ENCODE peak calls at places on chromosomes 6 and 20, in four cellular contexts. One of them, this sample, is unnamed.

GRCh38 chr20:25136643-25137559 is 55.0 kb upstream of the VSX1 start:
- DNase-seq in H9: no peak
- DNase-seq in fibroblast of lung: peak; percentile 93
- DNase-seq in A549: peak; percentile 90
- DNase-seq in this sample: peak; percentile 58

GRCh38 chr6:25882066-25882496 is 8.0 kb upstream of the SLC17A3 start:
- DNase-seq in fibroblast of lung: no peak
- DNase-seq in A549: peak; percentile 77
- DNase-seq in H9: peak; percentile 85
- DNase-seq in this sample: peak; percentile 8

GRCh38 chr6:111843347-111844147 is 29.7 kb downstream of the FYN start:
- DNase-seq in fibroblast of lung: peak; percentile 50
- DNase-seq in H9: no peak
- DNase-seq in A549: no peak
- DNase-seq in this sample: no peak

GRCh38 chr20:24632581-24632980 is 163.2 kb downstream of the SYNDIG1 start:
- DNase-seq in fibroblast of lung: no peak
- DNase-seq in A549: no peak
- DNase-seq in H9: peak; percentile 8
- DNase-seq in this sample: no peak

GRCh38 chr6:13331516-13332348 is 3.4 kb upstream of the TBC1D7 start:
- DNase-seq in H9: no peak
- DNase-seq in fibroblast of lung: peak; percentile 20
- DNase-seq in A549: peak; percentile 16
- DNase-seq in this sample: no peak

GRCh38 chr6:34745277-34746103 is 11.8 kb upstream of the SNRPC start:
- DNase-seq in H9: no peak
- DNase-seq in A549: no peak
- DNase-seq in fibroblast of lung: peak; percentile 90
- DNase-seq in this sample: no peak

GRCh38 chr6:41555326-41556300 is 9.4 kb downstream of the FOXP4 start:
- DNase-seq in H9: no peak
- DNase-seq in fibroblast of lung: no peak
- DNase-seq in A549: no peak
- DNase-seq in this sample: no peak

GRCh38 chr6:7973603-7974002 is 63.0 kb upstream of the TXNDC5 start:
- DNase-seq in H9: no peak
- DNase-seq in A549: peak; percentile 40
- DNase-seq in fibroblast of lung: no peak
- DNase-seq in this sample: no peak

GRCh38 chr6:25224237-25224636 is 54.9 kb upstream of the CARMIL1 start:
- DNase-seq in fibroblast of lung: no peak
- DNase-seq in A549: no peak
- DNase-seq in H9: no peak
- DNase-seq in this sample: no peak

GRCh38 chr20:62985089-62985778 is 21.5 kb downstream of the BHLHE23 start:
- DNase-seq in H9: no peak
- DNase-seq in A549: no peak
- DNase-seq in fibroblast of lung: no peak
- DNase-seq in this sample: peak; percentile 59

GRCh38 chr20:61382194-61382593 is 130.1 kb downstream of the CDH4 start:
- DNase-seq in H9: no peak
- DNase-seq in fibroblast of lung: no peak
- DNase-seq in A549: no peak
- DNase-seq in this sample: no peak

GRCh38 chr6:129340983-129341382 is 369.0 kb downstream of the ARHGAP18 start:
- DNase-seq in H9: no peak
- DNase-seq in A549: peak; percentile 9
- DNase-seq in fibroblast of lung: peak; percentile 88
- DNase-seq in this sample: no peak

GRCh38 chr6:54935739-54936138 is 89.2 kb downstream of the FAM83B start:
- DNase-seq in fibroblast of lung: peak; percentile 65
- DNase-seq in A549: peak; percentile 64
- DNase-seq in H9: no peak
- DNase-seq in this sample: no peak

GRCh38 chr20:40510622-40511021 is 178.4 kb downstream of the MAFB start:
- DNase-seq in H9: no peak
- DNase-seq in A549: no peak
- DNase-seq in fibroblast of lung: no peak
- DNase-seq in this sample: no peak

GRCh38 chr6:50180646-50181045 is 130.9 kb upstream of the DEFB112 start:
- DNase-seq in A549: no peak
- DNase-seq in fibroblast of lung: no peak
- DNase-seq in H9: no peak
- DNase-seq in this sample: no peak

GRCh38 chr20:48826883-48827771 is 672 bp downstream of the PREX1 start:
- DNase-seq in H9: peak; percentile 54
- DNase-seq in fibroblast of lung: peak; percentile 39
- DNase-seq in A549: peak; percentile 54
- DNase-seq in this sample: peak; percentile 37

GRCh38 chr20:54056762-54057639 is 13.4 kb downstream of the BCAS1 start:
- DNase-seq in A549: no peak
- DNase-seq in fibroblast of lung: no peak
- DNase-seq in H9: no peak
- DNase-seq in this sample: no peak

GRCh38 chr6:3738381-3739131 is 13.0 kb downstream of the PXDC1 start:
- DNase-seq in H9: no peak
- DNase-seq in A549: no peak
- DNase-seq in fibroblast of lung: no peak
- DNase-seq in this sample: no peak
- H3K4me1 ChIP-seq in H9: no peaks in the 10 kb centered on the region
- H3K4me1 ChIP-seq in A549: peaks cover 9% of the 10 kb centered on the region
- H3K4me1 ChIP-seq in fibroblast of lung: peaks cover 3% of the 10 kb centered on the region
- H3K4me1 ChIP-seq in this sample: peaks cover 49% of the 10 kb centered on the region

GRCh38 chr20:1817577-1818211 is 77.5 kb upstream of the SIRPA start:
- DNase-seq in fibroblast of lung: no peak
- DNase-seq in H9: peak; percentile 15
- DNase-seq in A549: no peak
- DNase-seq in this sample: no peak

GRCh38 chr20:1813101-1813529 is 82.1 kb upstream of the SIRPA start:
- DNase-seq in A549: peak; percentile 86
- DNase-seq in H9: no peak
- DNase-seq in fibroblast of lung: peak; percentile 94
- DNase-seq in this sample: peak; percentile 75

GRCh38 chr20:1813674-1814635 is 81.3 kb upstream of the SIRPA start:
- DNase-seq in A549: no peak
- DNase-seq in fibroblast of lung: no peak
- DNase-seq in H9: no peak
- DNase-seq in this sample: no peak

GRCh38 chr20:1816384-1817381 is 78.5 kb upstream of the SIRPA start:
- DNase-seq in A549: peak; percentile 55
- DNase-seq in H9: peak; percentile 21
- DNase-seq in fibroblast of lung: peak; percentile 77
- DNase-seq in this sample: no peak

DNA sequence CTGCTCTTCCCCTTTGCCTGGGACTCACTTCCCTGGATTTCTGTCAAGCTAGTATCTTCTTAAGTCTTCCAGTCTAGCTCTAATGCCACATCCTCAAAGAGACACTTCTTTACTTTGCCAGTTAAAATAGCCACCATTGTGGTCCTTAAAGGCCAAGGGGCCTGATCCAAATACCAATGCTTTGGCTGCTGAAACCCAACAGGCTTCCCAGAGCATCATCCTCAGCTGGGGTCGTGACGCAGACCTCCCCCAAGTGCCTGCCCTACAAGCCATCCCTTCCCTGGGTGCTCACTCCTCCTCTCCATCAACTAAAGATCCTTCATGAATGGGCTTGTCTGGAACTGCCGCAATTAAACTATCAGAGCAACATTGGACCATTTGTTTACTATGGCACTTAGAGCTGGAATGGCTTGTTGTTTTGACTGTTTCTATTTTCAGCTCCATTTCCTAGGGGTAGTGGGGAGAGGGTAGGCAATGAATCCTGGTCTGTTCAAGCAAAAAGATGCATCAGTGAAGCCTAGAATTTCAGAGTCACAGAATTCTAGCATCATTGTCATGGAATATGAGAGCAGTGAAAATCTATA is 79.6 kb upstream of the SIRPA start:
- DNase-seq in H9: peak; percentile 4
- DNase-seq in fibroblast of lung: no peak
- DNase-seq in A549: no peak
- DNase-seq in this sample: no peak
- H3K4me1 ChIP-seq in H9: peaks cover 15% of the 10 kb centered on the region
- H3K4me1 ChIP-seq in fibroblast of lung: peaks cover 42% of the 10 kb centered on the region
- H3K4me1 ChIP-seq in A549: peaks cover 60% of the 10 kb centered on the region
- H3K4me1 ChIP-seq in this sample: peaks cover 60% of the 10 kb centered on the region

GRCh38 chr6:68680244-68680643 is 45.2 kb downstream of the ADGRB3 start:
- DNase-seq in fibroblast of lung: no peak
- DNase-seq in A549: no peak
- DNase-seq in H9: no peak
- DNase-seq in this sample: no peak
- H3K4me1 ChIP-seq in fibroblast of lung: no peaks in the 10 kb centered on the region
- H3K4me1 ChIP-seq in A549: no peaks in the 10 kb centered on the region
- H3K4me1 ChIP-seq in H9: no peaks in the 10 kb centered on the region
- H3K4me1 ChIP-seq in this sample: no peaks in the 10 kb centered on the region

GRCh38 chr6:156916108-156916801 is 139.1 kb downstream of the ARID1B start:
- DNase-seq in fibroblast of lung: no peak
- DNase-seq in A549: no peak
- DNase-seq in H9: no peak
- DNase-seq in this sample: no peak

GRCh38 chr6:156912431-156912830 is 135.3 kb downstream of the ARID1B start:
- DNase-seq in A549: no peak
- DNase-seq in H9: no peak
- DNase-seq in fibroblast of lung: no peak
- DNase-seq in this sample: no peak

GRCh38 chr6:156917213-156917612 is 140.0 kb downstream of the ARID1B start:
- DNase-seq in H9: no peak
- DNase-seq in fibroblast of lung: no peak
- DNase-seq in A549: no peak
- DNase-seq in this sample: no peak

GRCh38 chr6:156911581-156911980 is 134.4 kb downstream of the ARID1B start:
- DNase-seq in fibroblast of lung: no peak
- DNase-seq in A549: no peak
- DNase-seq in H9: no peak
- DNase-seq in this sample: no peak

GRCh38 chr6:156914171-156914570 is 137.0 kb downstream of the ARID1B start:
- DNase-seq in H9: no peak
- DNase-seq in fibroblast of lung: no peak
- DNase-seq in A549: no peak
- DNase-seq in this sample: no peak
- H3K4me1 ChIP-seq in H9: peaks cover 4% of the 10 kb centered on the region
- H3K4me1 ChIP-seq in fibroblast of lung: no peaks in the 10 kb centered on the region
- H3K4me1 ChIP-seq in A549: no peaks in the 10 kb centered on the region
- H3K4me1 ChIP-seq in this sample: no peaks in the 10 kb centered on the region

GRCh38 chr6:9745476-9745875 is 669.4 kb downstream of the TFAP2A start:
- DNase-seq in A549: no peak
- DNase-seq in H9: no peak
- DNase-seq in fibroblast of lung: peak; percentile 39
- DNase-seq in this sample: no peak
- H3K4me1 ChIP-seq in A549: peaks cover 3% of the 10 kb centered on the region
- H3K4me1 ChIP-seq in H9: no peaks in the 10 kb centered on the region
- H3K4me1 ChIP-seq in fibroblast of lung: no peaks in the 10 kb centered on the region
- H3K4me1 ChIP-seq in this sample: no peaks in the 10 kb centered on the region

GRCh38 chr6:85453052-85453451 is 3.2 kb downstream of the NT5E start:
- DNase-seq in H9: no peak
- DNase-seq in fibroblast of lung: no peak
- DNase-seq in A549: no peak
- DNase-seq in this sample: no peak

GRCh38 chr6:85456782-85457181 is 6.9 kb downstream of the NT5E start:
- DNase-seq in fibroblast of lung: no peak
- DNase-seq in A549: no peak
- DNase-seq in H9: no peak
- DNase-seq in this sample: no peak

GRCh38 chr6:85453490-85453889 is 3.6 kb downstream of the NT5E start:
- DNase-seq in H9: no peak
- DNase-seq in A549: no peak
- DNase-seq in fibroblast of lung: no peak
- DNase-seq in this sample: no peak

GRCh38 chr6:85458184-85458583 is 8.3 kb downstream of the NT5E start:
- DNase-seq in A549: no peak
- DNase-seq in H9: no peak
- DNase-seq in fibroblast of lung: no peak
- DNase-seq in this sample: no peak

DNA sequence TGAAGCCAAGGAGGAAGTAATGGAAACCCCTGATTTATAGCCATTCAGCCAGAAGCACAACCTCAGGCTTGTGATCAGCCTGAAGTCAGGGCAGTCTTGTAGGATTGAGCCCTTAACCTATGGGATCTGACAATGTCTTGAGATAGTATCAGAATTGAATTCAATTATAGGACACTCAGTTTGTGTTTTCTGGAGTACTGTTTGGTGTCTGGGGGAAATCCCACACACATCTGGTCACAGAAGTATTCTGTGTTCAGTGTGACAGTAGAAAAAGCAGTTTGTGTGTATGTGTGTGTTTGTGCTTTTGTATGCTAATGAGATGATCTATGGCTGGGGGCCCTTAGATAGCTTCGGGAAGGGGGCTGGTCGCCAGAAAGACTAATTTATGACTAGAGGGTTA is 5.7 kb downstream of the NT5E start:
- DNase-seq in fibroblast of lung: no peak
- DNase-seq in H9: no peak
- DNase-seq in A549: no peak
- DNase-seq in this sample: no peak
- H3K4me1 ChIP-seq in fibroblast of lung: peaks cover 35% of the 10 kb centered on the region
- H3K4me1 ChIP-seq in H9: peaks cover 8% of the 10 kb centered on the region
- H3K4me1 ChIP-seq in A549: peaks cover 57% of the 10 kb centered on the region
- H3K4me1 ChIP-seq in this sample: peaks cover 29% of the 10 kb centered on the region

DNA sequence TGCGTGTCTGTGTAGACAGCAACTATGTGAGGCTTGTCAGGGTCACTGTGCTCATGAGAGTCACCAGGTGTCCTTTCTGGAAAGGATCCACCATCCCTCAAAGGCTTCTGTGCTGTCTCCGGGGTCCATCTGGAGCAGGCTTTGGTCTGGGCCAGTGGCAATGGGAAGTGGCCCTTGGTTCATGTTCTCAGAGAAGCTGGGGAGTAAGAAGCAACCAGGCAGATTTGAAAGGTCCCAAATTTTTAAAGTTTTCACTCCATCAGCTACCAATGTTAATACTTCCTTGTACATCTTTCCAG is 68.2 kb downstream of the GCNT2 start:
- DNase-seq in A549: no peak
- DNase-seq in fibroblast of lung: no peak
- DNase-seq in H9: no peak
- DNase-seq in this sample: no peak
- H3K4me1 ChIP-seq in A549: no peaks in the 10 kb centered on the region
- H3K4me1 ChIP-seq in fibroblast of lung: no peaks in the 10 kb centered on the region
- H3K4me1 ChIP-seq in H9: peaks cover 32% of the 10 kb centered on the region
- H3K4me1 ChIP-seq in this sample: peaks cover 10% of the 10 kb centered on the region

DNA sequence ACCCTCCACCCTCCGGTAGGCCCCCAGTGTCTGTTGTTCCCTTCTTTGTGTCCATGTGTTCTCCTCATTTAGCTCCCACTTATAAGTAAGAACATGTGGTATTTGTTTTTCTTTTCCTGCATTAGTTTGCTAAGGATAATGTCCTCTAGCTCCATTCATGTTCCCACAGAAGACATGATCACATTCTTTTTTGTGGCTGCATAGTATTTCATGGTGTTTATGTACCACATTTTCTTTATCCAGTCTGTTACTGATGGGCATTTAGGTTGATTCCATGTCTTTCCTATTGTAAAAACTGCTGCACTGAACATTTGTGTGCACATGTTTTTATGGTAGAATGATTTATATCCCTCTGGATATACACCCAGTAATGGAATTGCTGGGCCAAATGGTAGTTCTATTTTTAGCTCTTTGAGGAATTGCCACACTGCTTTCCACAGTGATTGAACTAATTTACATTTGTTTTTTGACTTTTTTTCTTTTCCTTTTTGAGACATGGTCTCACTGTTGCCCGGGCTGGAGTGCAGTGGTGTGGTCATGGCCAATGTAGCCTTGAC is 4.5 kb downstream of the KPNA5 start:
- DNase-seq in H9: no peak
- DNase-seq in fibroblast of lung: no peak
- DNase-seq in A549: no peak
- DNase-seq in this sample: no peak
- H3K4me1 ChIP-seq in H9: peaks cover 2% of the 10 kb centered on the region
- H3K4me1 ChIP-seq in fibroblast of lung: no peaks in the 10 kb centered on the region
- H3K4me1 ChIP-seq in A549: peaks cover 8% of the 10 kb centered on the region
- H3K4me1 ChIP-seq in this sample: peaks cover 14% of the 10 kb centered on the region